ENCODE peak calls at places on chromosomes 4 and X, in five cellular contexts. I is IMR-90, J is sigmoid colon, G is GM06990, N is fibroblast of pulmonary artery. Y is an unnamed sample.

GRCh38 chr4:176717237-176717636 is 75.5 kb downstream of the VEGFC start:
- DNase-seq in I (no peak), J (no peak), G (no peak), N (no peak), Y (no peak)

GRCh38 chrX:153927686-153927935 is 1.5 kb upstream of the ARHGAP4 start:
- DNase-seq in I (no peak), J (no peak), G (no peak), N (no peak), Y (no peak)

GRCh38 chr4:99529218-99529617 is 18.4 kb downstream of the C4orf17 start:
- DNase-seq in I (no peak), J (no peak), G (no peak), N (peak; percentile 6), Y (no peak)

GRCh38 chrX:101685923-101686322 is 26.3 kb upstream of the ARMCX2 start:
- DNase-seq in I (no peak), J (no peak), G (no peak), N (no peak), Y (no peak)

GRCh38 chr4:171857302-171858005 is 44.2 kb downstream of the GALNTL6 start:
- DNase-seq in I (no peak), J (no peak), G (no peak), N (peak; percentile 9), Y (no peak)

GRCh38 chr4:23999714-24000113 is 109.9 kb upstream of the PPARGC1A start:
- DNase-seq in I (peak; percentile 62), J (no peak), G (no peak), N (no peak), Y (peak; percentile 15)

GRCh38 chrX:66672106-66672505 is 33.2 kb upstream of the EDA2R start:
- DNase-seq in I (peak; percentile 17), J (no peak), G (no peak), N (peak; percentile 15), Y (peak; percentile 56)

GRCh38 chr4:187127456-187127855 is 403.8 kb upstream of the FAT1 start:
- DNase-seq in I (no peak), J (no peak), G (no peak), N (no peak), Y (no peak)

GRCh38 chrX:373641-374471 is 12.9 kb downstream of the PPP2R3B start:
- DNase-seq in I (peak; percentile 27), J (no peak), G (peak; percentile 48), N (peak; percentile 31), Y (peak; percentile 53)

GRCh38 chrX:103742339-103742738 is 31.6 kb downstream of the TMEM31 start:
- DNase-seq in I (no peak), J (no peak), G (no peak), N (no peak), Y (no peak)

GRCh38 chr4:189613202-189613601 is 327.5 kb upstream of the FRG1 start:
- DNase-seq in I (no peak), J (no peak), G (no peak), N (no peak), Y (peak; percentile 6)

GRCh38 chrX:136473663-136474062 is 14.1 kb upstream of the BRS3 start:
- DNase-seq in I (no peak), J (no peak), G (no peak), N (no peak), Y (no peak)

GRCh38 chrX:2889045-2889605 is 40.0 kb downstream of the ARSD start:
- DNase-seq in I (no peak), J (no peak), G (no peak), N (no peak), Y (no peak)

GRCh38 chr4:40550900-40551546 is 78.6 kb downstream of the RBM47 start:
- DNase-seq in I (peak; percentile 52), J (no peak), G (peak; percentile 68), N (peak; percentile 62), Y (peak; percentile 75)

GRCh38 chr4:174314770-174315169 is 31.1 kb downstream of the CEP44 start:
- DNase-seq in I (peak; percentile 65), J (no peak), G (no peak), N (peak; percentile 5), Y (peak; percentile 85)

GRCh38 chrX:16138108-16138427 is 14.7 kb downstream of the GRPR start:
- DNase-seq in I (no peak), J (no peak), G (peak; percentile 25), N (peak; percentile 8), Y (peak; percentile 5)

GRCh38 chr4:29289118-29289517 is 1431.1 kb upstream of the PCDH7 start:
- DNase-seq in I (no peak), J (no peak), G (no peak), N (no peak), Y (no peak)

GRCh38 chr4:169008478-169008877 is 1.6 kb downstream of the CBR4 start:
- DNase-seq in I (no peak), J (no peak), G (no peak), N (no peak), Y (no peak)

GRCh38 chrX:145002776-145003175 is 244.5 kb upstream of the SPANXN1 start:
- DNase-seq in I (no peak), J (no peak), G (no peak), N (no peak), Y (no peak)

GRCh38 chr4:137531951-137532868 is at the start of gene PCDH18:
- DNase-seq in I (peak; percentile 98), J (peak; percentile 97), G (no peak), N (peak; percentile 98), Y (peak; percentile 71)

GRCh38 chrX:9757366-9757765 is 8.3 kb downstream of the GPR143 start:
- DNase-seq in I (no peak), J (no peak), G (no peak), N (no peak), Y (no peak)

GRCh38 chrX:18424482-18425198 is 768 bp upstream of the CDKL5 start:
- DNase-seq in I (peak; percentile 70), J (peak; percentile 69), G (peak; percentile 72), N (peak; percentile 35), Y (peak; percentile 29)

GRCh38 chrX:13647709-13648212 is 5.2 kb upstream of the TCEANC start:
- DNase-seq in I (peak; percentile 89), J (peak; percentile 73), G (no peak), N (peak; percentile 87), Y (peak; percentile 36)

GRCh38 chrX:82218361-82218760 is 1016.5 kb downstream of the SH3BGRL start:
- DNase-seq in I (peak; percentile 0), J (no peak), G (no peak), N (no peak), Y (peak; percentile 47)

GRCh38 chr4:57777871-57778270 is 667.7 kb upstream of the IGFBP7 start:
- DNase-seq in I (no peak), J (no peak), G (no peak), N (no peak), Y (no peak)

GRCh38 chr4:7393491-7394183 is 41.1 kb downstream of the PSAPL1 start:
- DNase-seq in I (no peak), J (no peak), G (no peak), N (no peak), Y (no peak)

DNA sequence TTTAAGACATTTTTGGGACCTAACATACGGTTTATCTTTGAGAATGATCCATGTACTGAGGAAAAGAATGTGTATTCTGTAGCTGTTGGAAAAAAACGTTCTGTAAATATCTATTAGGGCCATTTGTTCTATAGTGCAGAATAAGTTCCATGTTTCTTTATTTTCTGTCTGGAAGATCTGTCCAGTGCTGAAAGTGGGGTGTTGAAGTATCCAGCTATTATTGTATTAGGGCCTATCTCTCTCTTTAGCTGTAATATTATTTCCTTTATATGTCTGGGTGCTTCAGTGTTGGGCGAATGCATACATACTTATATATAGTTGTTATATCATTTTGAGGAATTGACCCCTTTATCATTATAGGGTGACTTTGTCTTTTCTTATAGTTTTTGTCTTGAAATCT is 24.7 kb downstream of the MAGEC1 start:
- DNase-seq in I (no peak), J (no peak), G (no peak), N (no peak), Y (no peak)
- TF ChIP-seq CTCF in I (no peak), J (no peak), G (no peak), N (no peak), Y (no peak)

GRCh38 chr4:77154761-77155499 is 2.1 kb upstream of the CCNG2 start:
- DNase-seq in I (no peak), J (no peak), G (peak; percentile 24), N (no peak), Y (no peak)

GRCh38 chr4:77156533-77156911 is 485 bp upstream of the CCNG2 start:
- DNase-seq in I (peak; percentile 99), J (peak; percentile 99), G (no peak), N (peak; percentile 99), Y (peak; percentile 100)

GRCh38 chr4:77156912-77157858 is at the start of gene CCNG2:
- DNase-seq in I (peak; percentile 94), J (peak; percentile 94), G (peak; percentile 96), N (peak; percentile 94), Y (peak; percentile 92)

GRCh38 chr4:77154074-77154473 is 2.9 kb upstream of the CCNG2 start:
- DNase-seq in I (no peak), J (no peak), G (no peak), N (no peak), Y (no peak)

GRCh38 chr4:77155631-77156345 is 1.2 kb upstream of the CCNG2 start:
- DNase-seq in I (no peak), J (no peak), G (no peak), N (no peak), Y (no peak)
- H3K4me3 ChIP-seq in I (peak overlapping the region; percentile 51), J (peak overlapping the region; percentile 88), G (peak overlapping the region; percentile 62), N (peak overlapping the region; percentile 96), Y (no peak overlapping the region)

DNA sequence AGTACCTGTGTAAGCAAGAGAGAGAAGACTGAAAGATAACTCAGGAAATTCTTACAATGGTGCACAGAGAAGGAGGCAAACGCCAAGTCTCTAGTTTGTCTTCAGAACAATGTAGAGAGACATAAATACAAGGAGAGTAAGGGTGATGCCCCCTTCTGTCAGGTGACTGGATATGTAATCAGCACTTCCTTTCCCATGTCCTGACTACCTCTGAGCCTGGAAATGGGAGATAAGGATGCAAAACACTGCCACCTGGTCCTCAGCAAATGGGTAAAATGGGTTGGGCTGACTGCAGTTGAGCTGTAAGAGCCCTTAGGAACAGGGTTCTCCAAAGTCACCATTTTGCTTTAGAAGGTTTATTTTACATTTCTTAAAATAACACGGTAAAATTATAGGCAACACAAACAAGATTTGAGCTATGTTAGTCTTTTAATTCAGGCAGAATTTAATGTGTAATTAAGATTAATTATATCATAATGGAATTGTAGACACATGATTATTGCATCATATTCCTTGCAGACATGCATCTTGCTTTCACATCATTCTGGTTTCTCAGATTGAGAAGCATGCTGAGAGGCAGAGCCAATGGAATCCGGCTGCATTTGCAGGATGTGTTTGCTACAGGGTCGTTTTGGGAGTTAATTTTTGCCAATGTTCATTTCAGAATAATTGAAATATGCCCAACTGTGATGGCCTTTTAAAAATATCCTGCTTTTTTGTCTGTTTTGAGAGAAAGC is 37.2 kb upstream of the ARX start:
- DNase-seq in I (no peak), J (no peak), G (no peak), N (no peak), Y (no peak)
- TF ChIP-seq CTCF in I (no peak), J (no peak), G (no peak), N (no peak), Y (no peak)

GRCh38 chr4:140742838-140743193 is 13.4 kb downstream of the TBC1D9 start:
- DNase-seq in I (no peak), J (no peak), G (no peak), N (no peak), Y (no peak)
- H3K4me3 ChIP-seq in I (no peak overlapping the region), J (no peak overlapping the region), G (peak overlapping the region; percentile 20), N (peak overlapping the region; percentile 1), Y (no peak overlapping the region)

GRCh38 chrX:28697732-28698131 is 110.5 kb downstream of the IL1RAPL1 start:
- DNase-seq in I (no peak), J (no peak), G (no peak), N (no peak), Y (no peak)

DNA sequence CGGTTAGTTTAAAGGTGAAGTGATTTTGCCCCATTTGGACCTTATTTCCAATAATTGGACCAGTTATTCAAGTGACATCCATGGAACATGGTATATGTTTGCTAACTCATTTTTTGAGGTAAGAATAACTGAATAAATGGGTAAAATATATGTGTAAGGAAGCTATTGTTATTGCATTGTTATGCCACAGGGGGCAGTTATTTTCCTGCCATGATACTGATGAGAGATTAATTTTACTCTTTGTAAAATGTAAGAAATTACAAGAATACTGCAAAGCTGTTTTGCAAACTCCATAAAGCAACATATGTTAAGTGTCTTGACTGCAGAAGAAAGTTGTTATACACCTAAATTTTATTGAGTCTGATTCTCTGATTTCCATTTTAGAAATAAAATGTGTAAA is 114.0 kb downstream of the IL1RAPL1 start:
- DNase-seq in I (no peak), J (no peak), G (no peak), N (peak; percentile 2), Y (no peak)
- TF ChIP-seq CTCF in I (peak; percentile 21), J (no peak), G (peak; percentile 11), N (peak; percentile 16), Y (no peak)

Y was measured in epithelial cell of esophagus.